ENCODE peak calls at places on chromosomes 1 and 21, in ten cellular contexts. S is right atrium auricular region, L is body of pancreas, U is colonic mucosa, O is neural progenitor cell, B is A549, A is AG04450, G is pancreas, R is uterus, Q is cardiac muscle cell. D is an unnamed sample.

GRCh38 chr1:70963374-70963773 is 84.2 kb downstream of the PTGER3 start:
- DNase-seq in L (no peak), O (no peak), S (no peak), Q (no peak), G (no peak), U (no peak), R (no peak), A (no peak), B (no peak), D (no peak)

GRCh38 chr1:200488375-200489165 is 78.7 kb upstream of the ZNF281 start:
- DNase-seq in U (peak), S (no peak), B (peak), L (peak), Q (peak), O (peak), R (peak), G (peak), A (peak), D (no peak)

GRCh38 chr1:245316791-245317190 is 162.0 kb downstream of the KIF26B start:
- DNase-seq in Q (no peak), A (no peak), L (no peak), G (no peak), O (no peak), S (no peak), B (no peak), U (no peak), R (no peak), D (no peak)

GRCh38 chr1:183363967-183364366 is 54.2 kb downstream of the NMNAT2 start:
- DNase-seq in G (no peak), O (no peak), R (no peak), S (no peak), A (no peak), Q (peak), L (no peak), U (no peak), B (no peak), D (no peak)

GRCh38 chr1:207049974-207050391 is 1.0 kb downstream of the YOD1 start:
- DNase-seq in G (peak), Q (peak), S (no peak), O (peak), U (peak), A (no peak), B (no peak), L (peak), R (peak), D (no peak)

GRCh38 chr1:172449585-172450523 is 6.0 kb upstream of the PIGC start:
- DNase-seq in G (peak), O (peak), U (peak), S (peak), L (peak), A (peak), R (no peak), B (peak), Q (peak), D (no peak)

GRCh38 chr1:180643693-180644092 is 11.9 kb downstream of the XPR1 start:
- DNase-seq in B (no peak), S (no peak), R (no peak), Q (peak), A (no peak), G (peak), L (peak), O (no peak), U (no peak), D (no peak)

GRCh38 chr21:37496972-37497371 is 130.4 kb downstream of the DYRK1A start:
- DNase-seq in S (no peak), A (no peak), L (no peak), R (no peak), U (no peak), Q (peak), O (no peak), B (no peak), G (no peak), D (no peak)

GRCh38 chr21:27715131-27715530 is 748.2 kb upstream of the ADAMTS5 start:
- DNase-seq in G (no peak), O (no peak), S (no peak), U (no peak), A (no peak), R (no peak), L (no peak), B (no peak), Q (no peak), D (no peak)

GRCh38 chr1:28341591-28341990 is 12.8 kb downstream of the MED18 start:
- DNase-seq in B (no peak), S (no peak), L (no peak), R (no peak), A (no peak), U (no peak), G (no peak), Q (no peak), O (no peak), D (no peak)

GRCh38 chr1:155009221-155009711 is 6.7 kb downstream of the ZBTB7B start:
- DNase-seq in O (no peak), Q (no peak), R (no peak), G (no peak), U (no peak), A (no peak), S (no peak), L (no peak), B (no peak), D (no peak)
- H3K4me3 ChIP-seq in O (no peak), Q (no peak), R (no peak), G (peak), U (peak), A (no peak), S (peak), L (no peak), B (no peak), D (peak)

DNA sequence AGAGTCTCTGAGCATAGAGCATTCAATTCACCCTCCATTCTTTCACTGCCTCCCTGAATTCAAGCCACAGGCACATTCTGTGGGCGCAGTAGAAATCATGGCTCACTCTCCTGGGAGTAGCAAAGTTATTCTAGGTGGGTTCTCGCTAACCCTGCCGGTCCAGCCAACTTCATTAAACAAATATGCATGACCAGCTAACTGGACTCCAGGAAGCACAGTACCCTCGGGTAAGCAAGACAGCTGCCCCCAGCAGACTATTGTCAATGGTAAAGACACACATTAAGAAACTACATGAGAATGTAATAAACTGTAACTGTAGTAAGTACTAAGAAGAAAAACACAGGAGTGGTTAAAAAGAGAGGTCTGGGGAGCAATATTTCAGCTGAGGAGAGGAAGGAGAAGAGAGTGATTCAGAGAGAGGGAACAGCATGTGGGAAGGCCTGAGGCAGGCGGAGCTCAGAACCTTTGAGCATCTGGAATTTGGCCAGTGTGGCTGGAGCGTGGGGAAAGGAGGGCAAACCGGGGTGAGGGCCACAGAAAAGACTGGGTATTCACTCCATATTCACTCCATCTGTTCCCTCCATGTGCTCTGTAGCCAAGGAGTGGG is 7.4 kb downstream of the SLC2A5 start:
- DNase-seq in B (no peak), O (no peak), G (no peak), Q (peak), R (no peak), S (no peak), U (no peak), L (no peak), A (no peak), D (no peak)
- H3K27ac ChIP-seq in B (no peak), O (no peak), G (no peak), Q (no peak), R (no peak), S (no peak), U (no peak), L (no peak), A (no peak), D (no peak)

GRCh38 chr1:34582356-34582755 is 172.5 kb upstream of the GJB5 start:
- DNase-seq in S (no peak), O (no peak), L (no peak), B (no peak), A (no peak), R (no peak), Q (no peak), U (no peak), G (no peak), D (no peak)
- H3K4me3 ChIP-seq in S (no peak), O (no peak), L (no peak), B (no peak), A (no peak), R (no peak), Q (no peak), U (no peak), G (no peak), D (no peak)

DNA sequence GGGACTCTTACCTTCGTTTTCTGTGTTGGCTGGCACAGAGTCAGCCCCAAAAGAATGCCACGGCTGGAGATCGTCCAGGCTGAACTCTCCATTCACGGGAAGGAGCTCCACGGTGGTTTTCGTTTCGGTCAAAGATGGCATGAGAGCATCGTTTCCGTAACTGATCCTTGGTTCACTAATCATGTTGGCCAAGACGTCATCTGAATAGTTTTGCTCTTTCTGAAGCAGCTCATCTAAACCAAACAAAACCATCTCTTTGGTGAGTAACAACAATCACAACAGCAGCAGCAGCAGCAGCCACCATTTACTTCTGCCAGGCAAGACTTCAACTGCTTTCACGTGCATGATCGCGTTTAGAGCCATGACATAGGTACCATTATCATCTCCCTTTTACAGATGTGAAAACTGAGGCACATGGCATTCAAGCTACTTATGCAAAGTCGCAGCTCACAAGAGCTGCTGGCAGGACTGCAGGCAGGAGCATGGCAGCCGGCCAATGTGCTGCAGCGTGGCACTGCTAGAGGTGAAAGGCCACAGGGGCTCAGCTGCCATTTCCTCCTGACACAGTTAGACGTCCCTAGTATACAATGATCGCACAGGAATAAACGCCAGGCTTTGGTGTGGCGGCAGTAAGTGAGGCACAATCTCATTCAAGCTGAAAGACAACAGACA is 177.1 kb downstream of the GABPA start:
- DNase-seq in S (no peak), L (peak), O (no peak), G (peak), B (no peak), Q (no peak), A (no peak), R (no peak), U (peak), D (no peak)
- H3K27ac ChIP-seq in S (no peak), L (no peak), O (no peak), G (no peak), B (no peak), Q (no peak), A (no peak), R (no peak), U (peak), D (no peak)

DNA sequence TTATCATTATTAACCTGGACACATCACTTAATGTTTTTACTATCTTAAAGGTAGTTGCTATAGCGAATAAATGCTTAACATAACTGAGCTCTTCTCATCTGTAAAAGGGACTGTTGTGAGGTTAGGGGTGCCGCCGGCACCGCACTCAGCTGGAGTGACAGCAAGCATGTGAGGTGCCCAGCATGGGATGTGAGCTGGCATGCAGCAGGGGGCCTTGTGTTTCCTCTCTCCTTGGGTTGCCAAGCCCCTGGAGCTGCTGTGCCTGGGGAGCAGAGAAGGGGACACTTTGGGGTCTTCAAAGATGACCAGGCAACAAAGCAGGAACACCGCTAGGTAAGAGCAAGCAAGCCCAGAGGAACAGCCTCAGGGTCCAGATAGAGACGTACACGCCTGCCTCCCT is 2.1 kb upstream of the ZC3H12A start:
- DNase-seq in R (no peak), G (no peak), S (no peak), Q (no peak), O (no peak), B (no peak), A (no peak), U (no peak), L (no peak), D (no peak)
- H3K4me3 ChIP-seq in R (no peak), G (no peak), S (no peak), Q (no peak), O (no peak), B (peak), A (no peak), U (no peak), L (no peak), D (peak)

GRCh38 chr21:45351061-45351460 is 53.9 kb upstream of the COL18A1 start:
- DNase-seq in U (no peak), B (no peak), O (no peak), S (no peak), G (no peak), R (no peak), Q (no peak), L (no peak), A (no peak), D (no peak)

GRCh38 chr21:45351526-45352275 is 53.3 kb upstream of the COL18A1 start:
- DNase-seq in Q (no peak), U (no peak), B (no peak), G (no peak), S (no peak), R (no peak), A (no peak), L (no peak), O (no peak), D (no peak)

GRCh38 chr21:45352621-45353125 is 52.3 kb upstream of the COL18A1 start:
- DNase-seq in U (no peak), A (no peak), R (no peak), B (no peak), G (no peak), L (no peak), O (no peak), Q (no peak), S (no peak), D (no peak)

GRCh38 chr21:45348591-45349327 is 56.2 kb upstream of the COL18A1 start:
- DNase-seq in B (no peak), G (no peak), O (peak), L (no peak), R (no peak), Q (no peak), U (no peak), S (no peak), A (no peak), D (no peak)

DNA sequence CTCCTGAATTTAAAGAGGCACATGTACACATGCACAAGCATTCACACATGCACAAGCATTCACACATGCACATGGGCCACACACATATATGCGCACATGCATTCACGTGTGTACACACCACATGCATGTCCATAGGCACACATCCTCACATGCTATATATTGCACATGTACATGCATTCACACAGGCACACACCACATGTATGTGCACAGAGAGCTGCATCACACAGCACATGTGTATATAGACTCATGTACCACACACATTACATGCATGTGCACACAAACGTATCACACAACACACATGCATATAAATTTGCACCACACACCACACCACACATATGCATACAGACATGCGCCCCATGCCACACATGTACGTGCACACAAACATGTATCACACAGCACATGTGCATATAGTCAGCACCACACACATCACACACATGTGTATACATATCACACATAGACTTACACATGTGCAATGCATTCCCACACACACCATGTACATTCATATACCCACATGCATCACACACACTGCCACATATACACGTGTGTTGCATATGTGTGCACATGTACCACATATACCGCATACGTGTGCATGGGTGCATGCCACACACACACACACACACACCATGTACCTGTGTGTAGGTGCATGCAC is 54.6 kb upstream of the COL18A1 start:
- DNase-seq in A (no peak), U (no peak), L (no peak), S (no peak), O (no peak), G (no peak), Q (no peak), R (no peak), B (no peak), D (no peak)
- H3K27ac ChIP-seq in A (no peak), U (no peak), L (peak), S (no peak), O (no peak), G (no peak), Q (peak), R (peak), B (no peak), D (peak)

GRCh38 chr21:44933938-44934260 is 5.9 kb upstream of the SLX9 start:
- DNase-seq in S (no peak), B (no peak), Q (no peak), A (no peak), G (no peak), L (no peak), U (no peak), R (no peak), O (no peak), D (no peak)
- H3K4me3 ChIP-seq in S (no peak), B (no peak), Q (no peak), A (no peak), G (no peak), L (no peak), U (no peak), R (no peak), O (no peak), D (no peak)

GRCh38 chr1:91881280-91881679 is 4.7 kb downstream of the TGFBR3 start:
- DNase-seq in R (no peak), U (no peak), O (no peak), S (no peak), Q (no peak), A (no peak), G (no peak), L (no peak), B (no peak), D (no peak)

GRCh38 chr1:91885716-91886506 is at the start of gene TGFBR3:
- DNase-seq in L (peak), U (peak), O (peak), A (peak), B (peak), G (peak), Q (peak), R (peak), S (peak), D (peak)

GRCh38 chr1:91885331-91885715 is 628 bp downstream of the TGFBR3 start:
- DNase-seq in R (peak), L (peak), G (no peak), S (no peak), O (peak), A (no peak), B (no peak), U (peak), Q (no peak), D (peak)

GRCh38 chr1:91883470-91883869 is 2.5 kb downstream of the TGFBR3 start:
- DNase-seq in L (no peak), B (peak), Q (peak), O (no peak), U (no peak), R (no peak), A (no peak), S (no peak), G (no peak), D (no peak)

GRCh38 chr1:91884459-91885290 is 1.3 kb downstream of the TGFBR3 start:
- DNase-seq in S (no peak), R (no peak), O (peak), L (peak), G (no peak), U (peak), B (no peak), A (no peak), Q (peak), D (no peak)
- H3K27ac ChIP-seq in S (peak), R (peak), O (no peak), L (peak), G (peak), U (peak), B (peak), A (peak), Q (no peak), D (peak)

GRCh38 chr1:230277201-230277771 is 148.8 kb downstream of the PGBD5 start:
- DNase-seq in L (no peak), R (peak), S (no peak), G (no peak), Q (no peak), U (no peak), A (no peak), O (peak), B (no peak), D (no peak)
- H3K4me3 ChIP-seq in L (no peak), R (no peak), S (no peak), G (no peak), Q (no peak), U (no peak), A (no peak), O (peak), B (no peak), D (no peak)

DNA sequence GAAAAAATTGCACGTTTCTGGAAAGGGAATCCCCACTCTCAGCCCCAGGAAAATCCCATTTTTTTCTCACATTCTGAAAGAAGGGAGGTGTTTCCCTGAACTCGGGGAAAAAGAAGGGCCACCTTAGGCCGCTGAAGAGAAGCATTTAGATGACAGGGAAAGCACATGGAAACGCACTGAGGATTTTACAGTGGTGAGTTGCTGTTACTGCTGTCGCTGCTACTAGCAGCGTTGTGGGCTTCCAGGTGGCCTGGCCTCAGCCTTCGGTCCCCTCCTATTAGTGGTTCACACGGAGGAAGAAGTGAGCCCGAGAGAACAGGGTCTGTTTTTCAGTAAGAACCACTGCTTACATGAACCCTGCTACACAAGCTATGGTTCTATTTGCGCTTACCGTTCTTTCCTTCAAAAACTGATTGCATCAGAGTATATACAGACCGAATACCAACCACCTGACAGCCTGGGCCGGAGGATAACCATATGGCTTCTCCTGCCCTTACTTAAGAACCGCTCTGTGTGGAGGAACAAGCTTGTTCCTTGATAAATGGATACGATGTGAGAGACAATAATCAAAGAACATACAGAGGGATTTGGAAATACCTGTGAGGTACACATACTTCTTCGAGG is 986 bp upstream of the KCNT2 start:
- DNase-seq in S (peak), A (no peak), R (no peak), O (peak), B (peak), L (peak), Q (no peak), G (no peak), U (no peak), D (no peak)
- H3K27ac ChIP-seq in S (peak), A (no peak), R (peak), O (peak), B (peak), L (no peak), Q (peak), G (no peak), U (peak), D (peak)